ENCODE peak calls at places on chromosome 6, in six cellular contexts. L is lung, N is A673, E is lower lobe of right lung, D is left ventricle myocardium inferior, W is ovary. V is an unnamed sample. For H3K4me1 and H3K36me3, the result is how much of the 10 kb centered on the place peaks cover.

GRCh38 chr6:122692175-122692598 is 82.0 kb downstream of the PKIB start:
- DNase-seq in L (no peak), N (no peak), E (no peak), D (no peak), W (no peak), V (no peak)

GRCh38 chr6:45697605-45698004 is 318.1 kb downstream of the CLIC5 start:
- DNase-seq in L (no peak), N (no peak), E (no peak), D (no peak), W (no peak), V (no peak)

GRCh38 chr6:99458319-99458718 is 33.2 kb upstream of the PNISR start:
- DNase-seq in L (no peak), N (peak), E (no peak), D (no peak), W (no peak), V (peak)

GRCh38 chr6:75402296-75402695 is 91.3 kb downstream of the FILIP1 start:
- DNase-seq in L (no peak), N (no peak), E (no peak), D (peak), W (no peak), V (no peak)

GRCh38 chr6:159130846-159131245 is 38.4 kb upstream of the FNDC1 start:
- DNase-seq in L (no peak), N (no peak), E (no peak), D (no peak), W (no peak), V (no peak)

GRCh38 chr6:107871981-107872380 is 47.9 kb upstream of the SCML4 start:
- DNase-seq in L (no peak), N (no peak), E (no peak), D (no peak), W (no peak), V (no peak)

GRCh38 chr6:152261179-152261578 is 376.0 kb downstream of the SYNE1 start:
- DNase-seq in L (no peak), N (no peak), E (no peak), D (peak), W (no peak), V (no peak)

GRCh38 chr6:115753446-115753845 is 307.2 kb downstream of the FRK start:
- DNase-seq in L (no peak), N (no peak), E (no peak), D (no peak), W (no peak), V (no peak)

GRCh38 chr6:167744681-167745659 is 81.7 kb upstream of the AFDN start:
- DNase-seq in L (no peak), N (no peak), E (no peak), D (no peak), W (no peak), V (no peak)

GRCh38 chr6:84771732-84772131 is 7.3 kb upstream of the TBX18 start:
- DNase-seq in L (no peak), N (no peak), E (no peak), D (no peak), W (no peak), V (no peak)

GRCh38 chr6:156634971-156635371 is 142.2 kb upstream of the ARID1B start:
- DNase-seq in L (no peak), N (no peak), E (no peak), D (no peak), W (no peak), V (no peak)

GRCh38 chr6:101163611-101164010 is 229.9 kb upstream of the GRIK2 start:
- DNase-seq in L (no peak), N (peak), E (no peak), D (no peak), W (no peak), V (no peak)

GRCh38 chr6:147390909-147391536 is 117.5 kb upstream of the SAMD5 start:
- DNase-seq in L (no peak), N (peak), E (no peak), D (no peak), W (no peak), V (peak)

GRCh38 chr6:57822896-57823358 is 505.5 kb downstream of the PRIM2 start:
- DNase-seq in L (no peak), N (peak), E (no peak), D (no peak), W (no peak), V (no peak)

GRCh38 chr6:30206152-30206551 is 7.1 kb downstream of the TRIM26 start:
- DNase-seq in L (no peak), N (no peak), E (no peak), D (no peak), W (no peak), V (no peak)

GRCh38 chr6:42402184-42402583 is 49.5 kb downstream of the TRERF1 start:
- DNase-seq in L (no peak), N (no peak), E (no peak), D (no peak), W (no peak), V (peak)

GRCh38 chr6:161542581-161542980 is 268.7 kb upstream of the AGPAT4 start:
- DNase-seq in L (no peak), N (no peak), E (no peak), D (no peak), W (no peak), V (no peak)

GRCh38 chr6:17156966-17157365 is 55.1 kb downstream of the STMND1 start:
- DNase-seq in L (no peak), N (no peak), E (no peak), D (no peak), W (no peak), V (no peak)

DNA sequence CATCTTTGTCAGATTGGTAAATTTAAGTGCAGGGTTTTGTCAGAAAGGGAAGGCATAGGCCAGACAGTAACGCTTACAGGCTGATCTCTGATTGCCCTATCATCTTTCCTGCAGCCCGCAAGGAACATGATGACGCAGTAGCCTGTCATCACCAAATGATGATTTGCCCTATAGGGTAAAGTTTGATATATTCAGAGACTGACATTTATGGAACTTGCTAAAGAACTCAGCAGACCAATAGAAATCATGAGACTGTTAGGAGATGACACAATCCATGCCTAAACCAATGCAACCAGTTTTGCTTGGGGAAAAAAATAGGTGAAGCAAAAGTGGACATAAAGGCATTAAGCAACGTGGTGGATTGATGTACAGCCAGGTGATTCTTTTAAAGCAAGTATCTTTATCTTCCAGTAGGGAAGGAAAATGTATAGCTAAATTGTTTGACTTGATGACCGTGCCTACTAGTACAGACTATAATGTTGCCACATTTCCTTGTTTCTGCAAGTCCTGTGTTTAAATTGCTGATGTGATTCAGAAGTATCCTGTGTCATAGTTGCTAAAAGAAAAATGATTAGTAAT is 2.4 kb downstream of the NUS1 start:
- DNase-seq in L (no peak), N (no peak), E (no peak), D (no peak), W (no peak), V (no peak)
- H3K4me1 ChIP-seq in L (under half), N (under half), E (half or more), D (half or more), W (under half), V (under half)

GRCh38 chr6:10961837-10962236 is 75.0 kb downstream of the SYCP2L start:
- DNase-seq in L (no peak), N (no peak), E (no peak), D (no peak), W (no peak), V (no peak)
- TF ChIP-seq CTCF in L (no peak), N (no peak), E (no peak), D (no peak), W (no peak), V (no peak)

GRCh38 chr6:126015869-126016268 is 29.5 kb downstream of the TRMT11 start:
- DNase-seq in L (no peak), N (no peak), E (no peak), D (no peak), W (no peak), V (no peak)

GRCh38 chr6:126016591-126016990 is 30.3 kb downstream of the TRMT11 start:
- DNase-seq in L (no peak), N (no peak), E (no peak), D (no peak), W (no peak), V (no peak)

GRCh38 chr6:126017668-126018067 is 31.3 kb downstream of the TRMT11 start:
- DNase-seq in L (no peak), N (no peak), E (no peak), D (no peak), W (no peak), V (no peak)

GRCh38 chr6:126020305-126021050 is 34.1 kb downstream of the TRMT11 start:
- DNase-seq in L (no peak), N (no peak), E (no peak), D (no peak), W (no peak), V (no peak)
- H3K36me3 ChIP-seq in L (under half), N (under half), E (half or more), D (half or more), W (under half), V (half or more)

GRCh38 chr6:105836379-105836778 is 249.8 kb upstream of the PRDM1 start:
- DNase-seq in L (no peak), N (no peak), E (no peak), D (no peak), W (no peak), V (no peak)
- H3K4me1 ChIP-seq in L (under half), N (under half), E (under half), D (under half), W (under half), V (under half)

GRCh38 chr6:44512868-44513641 is 125.5 kb downstream of the CDC5L start:
- DNase-seq in L (no peak), N (peak), E (no peak), D (no peak), W (no peak), V (peak)
- TF ChIP-seq CTCF in L (no peak), N (no peak), E (no peak), D (no peak), W (no peak), V (no peak)

DNA sequence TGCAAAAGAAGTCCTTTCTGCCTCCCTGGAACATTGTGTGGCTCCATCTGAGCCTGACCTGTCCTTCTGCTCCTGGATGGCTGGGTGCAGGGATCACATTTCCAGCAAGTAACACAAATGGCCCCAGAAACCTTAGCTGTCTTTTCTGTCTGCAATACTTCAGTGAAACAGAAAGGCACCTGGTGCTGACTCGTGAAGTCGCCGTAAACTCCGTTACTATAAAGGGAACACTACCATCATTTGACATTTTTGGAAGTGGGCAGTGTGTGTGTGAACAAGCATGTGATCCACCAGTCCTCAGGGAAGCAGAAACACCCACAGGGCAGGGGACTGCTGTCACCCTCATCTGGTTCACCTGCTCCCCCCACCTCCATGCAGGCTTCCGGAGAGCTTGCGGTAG is 23.9 kb downstream of the SERPINB6 start:
- DNase-seq in L (peak), N (no peak), E (no peak), D (no peak), W (no peak), V (no peak)
- H3K36me3 ChIP-seq in L (under half), N (under half), E (under half), D (under half), W (under half), V (under half)

GRCh38 chr6:11054722-11055121 is 10.6 kb upstream of the ELOVL2 start:
- DNase-seq in L (no peak), N (no peak), E (no peak), D (no peak), W (no peak), V (no peak)
- H3K4me1 ChIP-seq in L (under half), N (under half), E (under half), D (under half), W (under half), V (under half)

GRCh38 chr6:160519603-160520042 is 144.5 kb downstream of the LPA start:
- DNase-seq in L (no peak), N (no peak), E (no peak), D (no peak), W (no peak), V (no peak)

GRCh38 chr6:160523223-160523622 is 140.9 kb downstream of the LPA start:
- DNase-seq in L (no peak), N (no peak), E (no peak), D (no peak), W (no peak), V (no peak)

GRCh38 chr6:160519133-160519532 is 144.9 kb downstream of the LPA start:
- DNase-seq in L (no peak), N (no peak), E (no peak), D (no peak), W (no peak), V (no peak)

DNA sequence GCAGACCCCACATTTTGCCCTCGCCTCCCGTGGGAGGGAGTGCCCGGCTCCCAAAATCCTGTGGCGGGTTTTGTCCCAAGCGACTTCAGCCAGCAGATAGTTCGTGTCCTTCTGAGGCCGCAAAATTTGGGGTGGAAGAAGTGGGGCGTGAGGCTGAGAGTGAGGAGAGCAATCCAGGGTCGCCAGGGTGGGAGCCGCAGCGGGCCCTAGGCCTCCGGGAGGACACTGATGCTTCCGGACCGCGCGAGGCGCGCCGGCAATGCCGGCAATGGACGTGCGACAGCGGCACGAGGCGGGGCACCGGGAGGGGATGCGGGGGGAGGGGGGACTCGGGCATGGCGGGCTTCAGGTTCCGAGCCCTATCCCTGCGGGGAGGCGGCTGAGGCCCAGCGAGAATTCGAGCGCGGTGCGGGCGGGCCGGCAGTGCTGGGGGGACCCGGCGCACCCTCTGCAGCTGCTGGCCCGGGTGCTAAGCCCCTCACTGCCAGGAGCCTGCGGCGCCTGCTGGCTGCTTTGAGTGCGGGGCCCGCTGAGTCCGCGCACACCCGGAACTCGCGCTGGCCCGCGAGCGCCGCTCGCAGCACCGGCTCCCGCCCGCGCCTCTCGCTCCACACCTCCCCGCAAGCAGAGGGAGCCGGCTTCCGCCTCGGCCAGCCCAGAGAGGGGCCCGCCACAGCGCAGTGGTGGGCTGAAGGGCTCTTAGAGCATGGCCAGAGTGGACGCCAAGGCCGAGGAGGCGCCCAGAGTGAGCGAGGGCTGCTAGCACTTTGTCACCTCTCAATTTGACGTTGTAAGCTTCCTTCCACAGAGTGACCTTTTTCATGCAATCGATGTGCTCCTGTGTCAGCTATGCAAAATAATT is 143.8 kb downstream of the LPA start:
- DNase-seq in L (peak), N (peak), E (peak), D (peak), W (peak), V (peak)
- TF ChIP-seq CTCF in L (peak), N (no peak), E (no peak), D (peak), W (peak), V (no peak)

GRCh38 chr6:157909282-157909664 is 72.4 kb upstream of the SYNJ2 start:
- DNase-seq in L (no peak), N (no peak), E (no peak), D (no peak), W (no peak), V (no peak)

GRCh38 chr6:157911786-157912185 is 69.9 kb upstream of the SYNJ2 start:
- DNase-seq in L (no peak), N (no peak), E (no peak), D (no peak), W (no peak), V (peak)

GRCh38 chr6:157908369-157909281 is 73.0 kb upstream of the SYNJ2 start:
- DNase-seq in L (no peak), N (no peak), E (no peak), D (no peak), W (no peak), V (no peak)

GRCh38 chr6:157912326-157912725 is 69.3 kb upstream of the SYNJ2 start:
- DNase-seq in L (no peak), N (peak), E (no peak), D (no peak), W (peak), V (no peak)

DNA sequence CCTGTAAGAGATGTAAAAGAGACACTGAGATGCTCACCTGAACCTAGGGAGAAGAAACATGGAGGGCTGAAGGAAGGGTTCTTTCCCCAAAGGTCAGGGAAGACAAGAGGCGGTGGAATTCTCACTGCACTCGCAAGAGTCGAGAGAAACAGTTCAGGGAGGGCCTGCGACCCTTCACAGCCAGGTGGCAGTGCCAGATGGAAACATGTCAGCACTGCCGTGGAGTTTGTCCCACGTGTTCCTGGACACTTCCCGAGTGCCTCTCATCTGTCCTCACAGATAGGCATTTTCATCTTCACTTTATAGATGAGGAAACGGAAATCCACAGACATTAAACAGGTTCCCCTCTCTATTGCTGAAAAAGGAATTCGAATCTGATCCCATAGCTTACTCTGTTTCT is 70.4 kb upstream of the SYNJ2 start:
- DNase-seq in L (no peak), N (no peak), E (no peak), D (no peak), W (no peak), V (no peak)
- H3K36me3 ChIP-seq in L (under half), N (under half), E (under half), D (half or more), W (under half), V (under half)

GRCh38 chr6:2858678-2859324 is 17.1 kb upstream of the SERPINB1 start:
- DNase-seq in L (no peak), N (peak), E (no peak), D (no peak), W (no peak), V (no peak)
- H3K4me1 ChIP-seq in L (under half), N (under half), E (half or more), D (under half), W (under half), V (under half)

V was measured in BE2C.